ENCODE peak calls at places on chromosome 16, in four cellular contexts. L, Q, P and O are unnamed samples.

GRCh38 chr16:12837756-12838155 is 34.1 kb upstream of the CPPED1 start:
- DNase-seq in L (no peak), Q (no peak), P (no peak), O (no peak)

GRCh38 chr16:84052071-84052622 is 9.6 kb upstream of the SLC38A8 start:
- DNase-seq in Q (no peak), L (no peak), P (no peak), O (peak; percentile 82)

GRCh38 chr16:19380316-19380715 is 37.4 kb upstream of the TMC5 start:
- DNase-seq in L (no peak), P (no peak), Q (no peak), O (no peak)

GRCh38 chr16:87086575-87086974 is 230.6 kb downstream of the C16orf95 start:
- DNase-seq in P (no peak), Q (peak; percentile 22), L (peak; percentile 51), O (no peak)

GRCh38 chr16:75116081-75116910 is at the start of gene LDHD:
- DNase-seq in L (peak; percentile 62), P (peak; percentile 41), Q (peak; percentile 68), O (no peak)

GRCh38 chr16:75486666-75487313 is 8.5 kb downstream of the CHST6 start:
- DNase-seq in P (no peak), L (no peak), Q (no peak), O (no peak)

GRCh38 chr16:55146939-55147338 is 177.1 kb upstream of the IRX6 start:
- DNase-seq in L (peak; percentile 65), P (no peak), Q (no peak), O (no peak)

GRCh38 chr16:76428858-76429257 is 151.7 kb downstream of the CNTNAP4 start:
- DNase-seq in P (peak; percentile 77), Q (no peak), L (no peak), O (no peak)

GRCh38 chr16:69165584-69165983 is 21.4 kb upstream of the SNTB2 start:
- DNase-seq in Q (no peak), P (no peak), L (no peak), O (no peak)

GRCh38 chr16:67428146-67428731 is 2.7 kb upstream of the HSD11B2 start:
- DNase-seq in Q (peak; percentile 80), L (peak; percentile 48), P (peak; percentile 73), O (peak; percentile 77)

GRCh38 chr16:53752566-53752965 is 48.6 kb downstream of the FTO start:
- DNase-seq in Q (no peak), P (no peak), L (peak; percentile 42), O (no peak)

GRCh38 chr16:72876221-72876620 is 171.7 kb downstream of the ZFHX3 start:
- DNase-seq in Q (peak; percentile 92), P (peak; percentile 77), L (peak; percentile 75), O (no peak)

GRCh38 chr16:77898671-77899211 is 110.4 kb downstream of the VAT1L start:
- DNase-seq in Q (peak; percentile 47), P (peak; percentile 11), L (peak; percentile 96), O (no peak)

GRCh38 chr16:7016986-7017385 is 315.7 kb upstream of the RBFOX1 start:
- DNase-seq in P (no peak), L (no peak), Q (no peak), O (no peak)

GRCh38 chr16:56450275-56450889 is 750 bp downstream of the NUDT21 start:
- DNase-seq in P (no peak), L (peak; percentile 15), Q (peak; percentile 41), O (no peak)

GRCh38 chr16:24721830-24722238 is 7.6 kb upstream of the TNRC6A start:
- DNase-seq in P (no peak), Q (no peak), L (no peak), O (no peak)

GRCh38 chr16:65822148-65822547 is 544.3 kb upstream of the CDH5 start:
- DNase-seq in P (no peak), Q (no peak), L (no peak), O (no peak)

GRCh38 chr16:83733301-83733700 is 74.5 kb upstream of the HSBP1 start:
- DNase-seq in Q (peak; percentile 1), L (no peak), P (no peak), O (no peak)

GRCh38 chr16:66512589-66513404 is 37.1 kb downstream of the TK2 start:
- DNase-seq in P (peak; percentile 70), Q (peak; percentile 63), L (peak; percentile 71), O (peak; percentile 59)

GRCh38 chr16:19113577-19114358 is at the start of gene ITPRIPL2:
- DNase-seq in L (peak; percentile 94), Q (peak; percentile 98), P (peak; percentile 94), O (peak; percentile 92)

GRCh38 chr16:17555176-17555575 is 84.4 kb upstream of the XYLT1 start:
- DNase-seq in L (peak; percentile 92), Q (peak; percentile 68), P (peak; percentile 29), O (no peak)
- TF ChIP-seq CTCF in L (peak; percentile 35), Q (peak; percentile 5), P (no peak), O (no peak)

GRCh38 chr16:88662843-88663606 is at the start of gene MVD:
- DNase-seq in Q (peak; percentile 99), L (peak; percentile 97), P (peak; percentile 97), O (peak; percentile 99)
- TF ChIP-seq CTCF in Q (no peak), L (no peak), P (no peak), O (no peak)

GRCh38 chr16:30084816-30085159 is 6.9 kb downstream of the TBX6 start:
- DNase-seq in Q (no peak), P (no peak), L (peak; percentile 51), O (no peak)

GRCh38 chr16:30083216-30084055 is 7.6 kb downstream of the PPP4C start:
- DNase-seq in L (no peak), P (no peak), Q (no peak), O (no peak)

GRCh38 chr16:30085247-30085646 is 6.5 kb downstream of the TBX6 start:
- DNase-seq in Q (no peak), L (no peak), P (no peak), O (no peak)

GRCh38 chr16:30084096-30084815 is 7.5 kb downstream of the TBX6 start:
- DNase-seq in P (no peak), Q (no peak), L (no peak), O (no peak)

GRCh38 chr16:30082545-30083090 is 6.8 kb downstream of the PPP4C start:
- DNase-seq in L (no peak), Q (no peak), P (no peak), O (no peak)
- TF ChIP-seq CTCF in L (no peak), Q (no peak), P (no peak), O (peak; percentile 52)

GRCh38 chr16:89393731-89394406 is 96.5 kb downstream of the ANKRD11 start:
- DNase-seq in Q (peak; percentile 17), P (no peak), L (peak; percentile 46), O (no peak)
- TF ChIP-seq CTCF in Q (no peak), P (no peak), L (no peak), O (no peak)

GRCh38 chr16:10202650-10203049 is 20.4 kb upstream of the GRIN2A start:
- DNase-seq in P (no peak), Q (no peak), L (no peak), O (no peak)
- TF ChIP-seq CTCF in P (no peak), Q (no peak), L (no peak), O (no peak)

DNA sequence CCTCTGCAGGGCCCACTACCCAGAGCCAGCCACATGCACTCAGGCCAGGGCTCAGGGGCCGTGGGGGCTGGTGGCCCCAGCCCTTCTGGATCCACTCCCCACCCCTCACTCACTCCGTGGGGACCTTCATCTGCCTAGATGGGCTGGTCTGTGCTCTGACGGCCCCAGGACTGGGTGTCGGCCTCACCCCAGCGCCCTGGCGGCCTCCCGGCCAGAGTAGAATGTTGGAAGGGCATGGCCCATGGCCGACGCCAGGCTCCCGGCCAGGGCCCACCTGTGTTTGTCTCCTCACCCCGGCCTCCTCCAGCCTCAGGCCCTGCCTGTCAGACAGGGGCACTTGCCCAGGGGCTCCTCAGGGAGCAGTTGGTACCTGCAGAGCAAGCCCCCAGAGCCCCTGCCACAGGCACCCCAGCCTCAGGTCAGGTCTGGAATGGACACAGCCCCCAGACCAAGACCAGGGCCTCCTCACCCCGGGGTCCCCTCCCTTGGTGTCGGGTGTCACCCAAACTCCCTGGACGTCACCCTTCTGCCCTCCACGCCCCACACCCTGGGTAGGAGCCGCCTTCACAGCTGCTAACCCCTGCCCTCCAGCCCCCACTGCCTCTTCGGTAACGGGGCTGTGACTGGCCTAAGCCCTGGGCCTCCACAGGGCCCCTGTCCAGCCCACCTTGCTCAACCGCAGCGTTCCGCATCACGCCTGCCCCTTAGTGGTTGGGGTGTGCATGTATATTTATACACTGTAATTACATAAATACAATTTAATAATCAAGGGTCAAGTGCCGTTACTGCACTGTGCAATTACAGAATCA is 3.0 kb upstream of the CDH15 start:
- DNase-seq in Q (no peak), P (no peak), L (no peak), O (no peak)
- TF ChIP-seq CTCF in Q (no peak), P (peak; percentile 20), L (no peak), O (peak; percentile 18)

GRCh38 chr16:50781043-50781442 is 39.2 kb downstream of the CYLD start:
- DNase-seq in L (no peak), P (no peak), Q (no peak), O (no peak)
- TF ChIP-seq CTCF in L (no peak), P (no peak), Q (no peak), O (peak; percentile 24)

GRCh38 chr16:27767971-27768591 is 218.1 kb downstream of the KATNIP start:
- DNase-seq in Q (no peak), L (no peak), P (no peak), O (peak; percentile 26)

GRCh38 chr16:27766166-27766925 is 216.4 kb downstream of the KATNIP start:
- DNase-seq in Q (no peak), P (no peak), L (no peak), O (peak; percentile 84)

GRCh38 chr16:27764869-27765675 is 215.1 kb downstream of the KATNIP start:
- DNase-seq in P (no peak), Q (no peak), L (no peak), O (peak; percentile 52)

GRCh38 chr16:27768651-27769270 is 218.8 kb downstream of the KATNIP start:
- DNase-seq in L (no peak), P (no peak), Q (no peak), O (peak; percentile 58)

DNA sequence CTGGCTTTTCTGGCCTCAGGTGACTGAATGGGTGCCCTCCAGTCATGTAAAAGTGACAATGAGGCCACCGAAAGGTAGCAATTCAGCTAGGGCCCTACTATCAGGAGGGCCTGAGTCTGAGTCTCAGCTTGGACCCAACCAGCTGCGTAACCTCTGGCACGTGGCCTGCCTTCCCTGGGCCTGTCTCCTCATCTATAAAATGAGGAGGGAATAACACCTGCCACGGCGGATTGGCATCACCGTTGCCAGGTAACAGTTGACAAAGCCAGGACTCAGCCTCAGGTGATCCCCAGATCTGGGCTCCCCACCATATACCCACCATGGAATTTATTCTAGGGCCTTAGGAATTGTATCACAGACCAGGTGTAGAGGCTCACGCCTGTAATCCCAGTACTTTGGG is 217.1 kb downstream of the KATNIP start:
- DNase-seq in P (no peak), Q (no peak), L (no peak), O (peak; percentile 44)
- TF ChIP-seq CTCF in P (no peak), Q (no peak), L (no peak), O (no peak)

GRCh38 chr16:31458073-31458834 is 1.0 kb upstream of the ARMC5 start:
- DNase-seq in L (peak; percentile 50), Q (peak; percentile 67), P (peak; percentile 47), O (peak; percentile 92)
- TF ChIP-seq CTCF in L (peak; percentile 30), Q (no peak), P (no peak), O (peak; percentile 49)